ENCODE peak calls at places on chromosomes 3 and 15, in ten cellular contexts. S, C, L, W, F, D, U, X, A and O are unnamed samples.

GRCh38 chr15:55183679-55184078 is 13.1 kb downstream of the RSL24D1 start:
- DNase-seq in L (no peak), F (peak), A (no peak), U (no peak), D (no peak), X (no peak), C (no peak), W (no peak), S (no peak), O (no peak)

GRCh38 chr3:49255112-49255511 is 21.9 kb downstream of the C3orf62 start:
- DNase-seq in S (no peak), F (no peak), L (no peak), U (no peak), A (no peak), C (no peak), W (no peak), D (no peak), X (no peak), O (no peak)

GRCh38 chr3:157807286-157807685 is 298.9 kb downstream of the SHOX2 start:
- DNase-seq in S (no peak), F (peak), L (no peak), C (no peak), W (no peak), A (no peak), U (no peak), X (no peak), D (no peak), O (no peak)

GRCh38 chr15:55823699-55824098 is 80.7 kb upstream of the PRTG start:
- DNase-seq in L (no peak), U (no peak), X (no peak), S (peak), W (no peak), C (no peak), D (no peak), A (no peak), F (no peak), O (no peak)

GRCh38 chr3:50563867-50564266 is 3.7 kb downstream of the C3orf18 start:
- DNase-seq in D (no peak), X (no peak), C (no peak), A (peak), S (no peak), L (no peak), U (no peak), F (no peak), W (no peak), O (no peak)

GRCh38 chr3:108953210-108953609 is 469 bp downstream of the GUCA1C start:
- DNase-seq in A (no peak), X (no peak), W (no peak), C (no peak), D (no peak), L (no peak), U (no peak), S (no peak), F (peak), O (no peak)

GRCh38 chr3:127394984-127395662 is 107.3 kb upstream of the PRR20G start:
- DNase-seq in D (no peak), X (no peak), F (no peak), U (no peak), W (no peak), A (no peak), C (no peak), L (no peak), S (no peak), O (no peak)

GRCh38 chr3:65883614-65884013 is 155.1 kb downstream of the MAGI1 start:
- DNase-seq in X (no peak), C (no peak), S (peak), L (no peak), D (peak), W (no peak), F (peak), A (no peak), U (no peak), O (no peak)

GRCh38 chr3:4949659-4950058 is 29.6 kb upstream of the BHLHE40 start:
- DNase-seq in D (no peak), C (no peak), S (peak), L (no peak), F (no peak), A (no peak), X (no peak), U (no peak), W (no peak), O (no peak)

GRCh38 chr15:37907136-37907535 is 27.3 kb upstream of the TMCO5A start:
- DNase-seq in D (no peak), U (peak), S (peak), W (no peak), X (no peak), A (no peak), L (no peak), C (peak), F (peak), O (no peak)

GRCh38 chr3:57029924-57030323 is 30.5 kb upstream of the SPATA12 start:
- DNase-seq in A (no peak), L (no peak), D (no peak), S (no peak), W (no peak), F (no peak), X (no peak), C (peak), U (no peak), O (no peak)

GRCh38 chr3:37492468-37492867 is 318.1 kb upstream of the LRRFIP2 start:
- DNase-seq in D (no peak), F (no peak), W (no peak), X (no peak), C (no peak), A (no peak), U (no peak), L (no peak), S (no peak), O (no peak)

GRCh38 chr3:1421577-1421976 is 328.8 kb downstream of the CNTN6 start:
- DNase-seq in S (no peak), L (no peak), F (no peak), D (no peak), U (no peak), C (no peak), X (no peak), W (no peak), A (no peak), O (no peak)

GRCh38 chr3:183293966-183294365 is 40.9 kb downstream of the B3GNT5 start:
- DNase-seq in X (no peak), D (no peak), S (no peak), U (no peak), C (no peak), L (no peak), W (no peak), F (no peak), A (no peak), O (no peak)

GRCh38 chr3:181707980-181708379 is 3.7 kb upstream of the SOX2 start:
- DNase-seq in S (no peak), A (no peak), C (no peak), X (no peak), W (no peak), U (no peak), D (no peak), F (no peak), L (no peak), O (no peak)

GRCh38 chr3:46664971-46665762 is 28.3 kb downstream of the ALS2CL start:
- DNase-seq in S (no peak), L (peak), C (no peak), D (no peak), U (no peak), A (no peak), X (peak), W (no peak), F (no peak), O (no peak)

GRCh38 chr3:141255864-141256263 is 24.2 kb downstream of the PXYLP1 start:
- DNase-seq in D (no peak), A (peak), F (peak), C (no peak), U (no peak), W (peak), X (peak), L (no peak), S (peak), O (no peak)

GRCh38 chr3:45509038-45509767 is 85.3 kb upstream of the LIMD1 start:
- DNase-seq in A (no peak), L (no peak), C (peak), F (peak), U (no peak), X (peak), W (no peak), D (no peak), S (peak), O (no peak)

GRCh38 chr3:166223120-166223519 is 385.9 kb upstream of the BCHE start:
- DNase-seq in S (no peak), X (no peak), W (no peak), A (no peak), D (no peak), L (no peak), C (no peak), U (no peak), F (no peak), O (no peak)

GRCh38 chr3:38837358-38837757 is 21.3 kb upstream of the SCN10A start:
- DNase-seq in U (no peak), C (no peak), W (no peak), L (no peak), F (no peak), A (no peak), S (no peak), D (no peak), X (no peak), O (no peak)

GRCh38 chr3:38126121-38126892 is 10.6 kb downstream of the ACAA1 start:
- DNase-seq in S (no peak), F (no peak), U (no peak), W (no peak), D (no peak), C (no peak), A (no peak), L (no peak), X (no peak), O (no peak)

GRCh38 chr3:185647880-185648210 is 61.8 kb downstream of the SENP2 start:
- DNase-seq in S (no peak), C (no peak), A (no peak), D (no peak), X (no peak), L (no peak), F (no peak), W (no peak), U (no peak), O (no peak)

GRCh38 chr3:117355566-117355965 is 646.0 kb downstream of the TUSC7 start:
- DNase-seq in A (peak), L (no peak), U (peak), X (peak), D (peak), F (peak), W (peak), C (no peak), S (peak), O (no peak)